ENCODE peak calls at places on chromosomes 13 and 19, in ten cellular contexts. V is GM12878, P is sigmoid colon, B is A549, J is transverse colon, R is ovary, D is stomach, K is tibial nerve, E is esophagus muscularis mucosa, O is H1. I is an unnamed sample.

GRCh38 chr19:55353803-55354697 is 469 bp downstream of the COX6B2 start:
- DNase-seq in V (no peak), P (peak), B (peak), J (peak), R (peak), D (peak), K (no peak), E (no peak), O (peak), I (no peak)

GRCh38 chr19:56146904-56147303 is 5.8 kb downstream of the ZNF444 start:
- DNase-seq in V (no peak), P (no peak), B (no peak), J (no peak), R (no peak), D (no peak), K (no peak), E (no peak), O (no peak), I (no peak)

GRCh38 chr13:112674412-112675383 is 15.1 kb upstream of the ATP11A start:
- DNase-seq in V (no peak), P (no peak), B (no peak), J (no peak), R (no peak), D (no peak), K (no peak), E (no peak), O (peak), I (peak)

GRCh38 chr13:21465710-21466160 is 6.6 kb upstream of the ZDHHC20 start:
- DNase-seq in V (no peak), P (no peak), B (no peak), J (peak), R (no peak), D (peak), K (no peak), E (no peak), O (peak), I (no peak)

GRCh38 chr13:111153977-111154332 is 38.8 kb downstream of the ARHGEF7 start:
- DNase-seq in V (no peak), P (peak), B (peak), J (peak), R (no peak), D (no peak), K (no peak), E (no peak), O (no peak), I (peak)

GRCh38 chr13:30734434-30734833 is 909 bp upstream of the ALOX5AP start:
- DNase-seq in V (no peak), P (no peak), B (no peak), J (no peak), R (no peak), D (no peak), K (no peak), E (no peak), O (no peak), I (no peak)

GRCh38 chr19:6100284-6100915 is 9.9 kb downstream of the RFX2 start:
- DNase-seq in V (no peak), P (no peak), B (no peak), J (no peak), R (no peak), D (no peak), K (no peak), E (no peak), O (no peak), I (no peak)

GRCh38 chr13:73767747-73768315 is 366.4 kb downstream of the KLF12 start:
- DNase-seq in V (no peak), P (no peak), B (no peak), J (no peak), R (no peak), D (no peak), K (no peak), E (no peak), O (no peak), I (no peak)

GRCh38 chr13:28819748-28820098 is 416 bp upstream of the MTUS2 start:
- DNase-seq in V (no peak), P (no peak), B (peak), J (peak), R (peak), D (peak), K (no peak), E (no peak), O (peak), I (no peak)

GRCh38 chr19:3687774-3688706 is 12.2 kb downstream of the PIP5K1C start:
- DNase-seq in V (no peak), P (no peak), B (no peak), J (peak), R (no peak), D (peak), K (no peak), E (no peak), O (no peak), I (no peak)

GRCh38 chr13:31818236-31818635 is 78.9 kb downstream of the RXFP2 start:
- DNase-seq in V (no peak), P (no peak), B (no peak), J (no peak), R (no peak), D (no peak), K (no peak), E (no peak), O (no peak), I (no peak)

GRCh38 chr19:30851646-30852045 is 479.5 kb downstream of the ZNF536 start:
- DNase-seq in V (no peak), P (no peak), B (no peak), J (no peak), R (no peak), D (no peak), K (no peak), E (peak), O (peak), I (no peak)

GRCh38 chr19:50998686-50999085 is 2.7 kb downstream of the KLK8 start:
- DNase-seq in V (no peak), P (no peak), B (no peak), J (no peak), R (no peak), D (no peak), K (no peak), E (no peak), O (no peak), I (no peak)

GRCh38 chr13:75507027-75508001 is 25.3 kb upstream of the TBC1D4 start:
- DNase-seq in V (no peak), P (no peak), B (no peak), J (no peak), R (no peak), D (no peak), K (no peak), E (no peak), O (no peak), I (no peak)

GRCh38 chr19:55407625-55408319 is at the start of gene UBE2S:
- DNase-seq in V (peak), P (peak), B (peak), J (peak), R (peak), D (peak), K (peak), E (peak), O (peak), I (peak)

GRCh38 chr13:37075164-37075563 is 15.7 kb upstream of the SUPT20H start:
- DNase-seq in V (no peak), P (no peak), B (no peak), J (no peak), R (no peak), D (no peak), K (no peak), E (no peak), O (no peak), I (no peak)

GRCh38 chr19:8569066-8569761 is 8.0 kb downstream of the MYO1F start:
- DNase-seq in V (peak), P (no peak), B (peak), J (peak), R (no peak), D (peak), K (no peak), E (no peak), O (no peak), I (peak)

GRCh38 chr13:76213423-76213904 is 577.3 kb downstream of the LMO7 start:
- DNase-seq in V (no peak), P (no peak), B (no peak), J (no peak), R (no peak), D (no peak), K (no peak), E (no peak), O (no peak), I (no peak)

GRCh38 chr13:64782459-64782858 is 2447.7 kb downstream of the PCDH9 start:
- DNase-seq in V (no peak), P (no peak), B (no peak), J (no peak), R (no peak), D (no peak), K (no peak), E (no peak), O (no peak), I (no peak)

GRCh38 chr13:40023608-40024577 is 368.4 kb downstream of the COG6 start:
- DNase-seq in V (no peak), P (no peak), B (no peak), J (no peak), R (no peak), D (no peak), K (no peak), E (no peak), O (no peak), I (no peak)

GRCh38 chr19:46818812-46819211 is 30.4 kb upstream of the SLC1A5 start:
- DNase-seq in V (no peak), P (no peak), B (no peak), J (no peak), R (no peak), D (no peak), K (no peak), E (no peak), O (peak), I (no peak)

GRCh38 chr13:80030491-80030890 is 310.4 kb downstream of the SPRY2 start:
- DNase-seq in V (no peak), P (no peak), B (no peak), J (peak), R (no peak), D (no peak), K (no peak), E (no peak), O (no peak), I (no peak)

GRCh38 chr13:51000058-51000457 is 90.5 kb downstream of the RNASEH2B start:
- DNase-seq in V (no peak), P (no peak), B (no peak), J (no peak), R (no peak), D (no peak), K (no peak), E (peak), O (no peak), I (no peak)

GRCh38 chr13:24606486-24607170 is 73.6 kb upstream of the ATP12A start:
- DNase-seq in V (no peak), P (no peak), B (no peak), J (no peak), R (no peak), D (no peak), K (no peak), E (no peak), O (no peak), I (no peak)

GRCh38 chr13:97274782-97275252 is 52.7 kb downstream of the MBNL2 start:
- DNase-seq in V (no peak), P (no peak), B (no peak), J (no peak), R (no peak), D (no peak), K (no peak), E (no peak), O (no peak), I (no peak)

GRCh38 chr13:77878186-77878585 is 40.4 kb downstream of the EDNRB start:
- DNase-seq in V (no peak), P (no peak), B (no peak), J (no peak), R (no peak), D (no peak), K (no peak), E (no peak), O (no peak), I (no peak)

GRCh38 chr19:906480-906879 is 6.5 kb downstream of the R3HDM4 start:
- DNase-seq in V (no peak), P (no peak), B (no peak), J (no peak), R (no peak), D (no peak), K (no peak), E (no peak), O (no peak), I (no peak)

GRCh38 chr13:37187110-37187509 is 81.6 kb upstream of the CSNK1A1L start:
- DNase-seq in V (no peak), P (no peak), B (no peak), J (no peak), R (no peak), D (no peak), K (no peak), E (no peak), O (no peak), I (no peak)

GRCh38 chr19:55086730-55087541 is 11.3 kb downstream of the EPS8L1 start:
- DNase-seq in V (no peak), P (peak), B (no peak), J (peak), R (peak), D (peak), K (peak), E (peak), O (peak), I (peak)

DNA sequence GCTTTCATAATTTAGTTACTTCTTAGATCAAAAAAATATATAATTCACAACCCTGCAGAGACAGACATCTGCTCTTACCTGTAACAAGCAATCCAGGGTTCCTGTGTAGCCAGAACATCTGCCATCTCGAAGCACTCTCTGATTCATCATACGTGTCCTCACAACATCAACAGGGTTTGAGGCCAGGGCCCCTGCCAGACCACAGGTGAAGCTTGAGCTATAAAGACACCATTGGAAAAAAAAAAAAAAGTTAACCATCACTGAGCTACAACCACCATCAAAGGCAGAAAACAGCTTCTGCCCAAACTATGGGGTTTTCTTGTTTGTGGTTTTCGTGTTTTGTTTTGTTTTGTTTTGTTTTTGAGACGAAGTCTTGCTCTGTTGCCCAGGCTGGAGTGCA is 19.3 kb downstream of the SLC25A30 start:
- DNase-seq in V (no peak), P (no peak), B (no peak), J (no peak), R (no peak), D (no peak), K (no peak), E (no peak), O (no peak), I (no peak)
- TF ChIP-seq EP300 in V (no peak), P (no peak), B (no peak), J (no peak), R (no peak), D (no peak), K (no peak), E (no peak), O (no peak), I (no peak)

DNA sequence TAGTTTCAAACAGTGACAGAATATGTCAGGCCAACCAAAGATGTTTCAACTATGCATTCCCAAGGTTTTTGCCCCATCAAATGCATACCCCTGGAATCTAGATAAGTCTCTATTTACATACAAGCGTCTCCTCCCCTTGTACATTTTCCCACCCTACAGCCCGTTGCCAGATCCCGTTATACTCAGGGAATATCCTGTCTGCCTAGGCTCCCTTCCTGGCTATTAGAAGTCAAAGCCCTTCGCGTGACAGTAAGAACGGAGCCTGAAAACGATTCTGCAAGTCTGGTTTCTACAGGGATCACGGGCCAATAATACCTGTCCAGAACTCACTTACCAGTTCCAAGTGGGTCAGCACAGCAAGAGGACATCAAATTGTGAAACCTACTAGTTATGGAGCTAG is 134.8 kb downstream of the LACC1 start:
- DNase-seq in V (no peak), P (no peak), B (no peak), J (no peak), R (no peak), D (no peak), K (no peak), E (no peak), O (no peak), I (no peak)
- H3K27ac ChIP-seq in V (no peak), P (no peak), B (no peak), J (peak), R (no peak), D (no peak), K (no peak), E (no peak), O (no peak), I (no peak)

GRCh38 chr19:19619121-19619848 is 798 bp upstream of the PBX4 start:
- DNase-seq in V (no peak), P (no peak), B (no peak), J (no peak), R (no peak), D (no peak), K (no peak), E (no peak), O (no peak), I (no peak)

GRCh38 chr19:19619849-19620210 is 1.3 kb upstream of the PBX4 start:
- DNase-seq in V (no peak), P (no peak), B (no peak), J (no peak), R (no peak), D (no peak), K (no peak), E (no peak), O (no peak), I (no peak)

GRCh38 chr19:19623383-19623782 is 4.6 kb downstream of the LPAR2 start:
- DNase-seq in V (no peak), P (no peak), B (no peak), J (no peak), R (no peak), D (no peak), K (no peak), E (no peak), O (no peak), I (no peak)

GRCh38 chr19:19615086-19615485 is 3.4 kb downstream of the PBX4 start:
- DNase-seq in V (no peak), P (no peak), B (no peak), J (no peak), R (no peak), D (no peak), K (no peak), E (no peak), O (no peak), I (no peak)

GRCh38 chr19:19618384-19619051 is at the start of gene PBX4:
- DNase-seq in V (peak), P (peak), B (peak), J (peak), R (peak), D (peak), K (peak), E (peak), O (peak), I (peak)
- TF ChIP-seq POLR2A in V (peak), P (no peak), B (no peak), J (peak), R (no peak), D (no peak), K (peak), E (no peak), O (no peak), I (no peak)

GRCh38 chr13:100128373-100128772 is 39.5 kb downstream of the PCCA start:
- DNase-seq in V (no peak), P (no peak), B (peak), J (no peak), R (no peak), D (no peak), K (no peak), E (no peak), O (no peak), I (no peak)
- TF ChIP-seq EP300 in V (no peak), P (no peak), B (no peak), J (no peak), R (no peak), D (no peak), K (no peak), E (no peak), O (no peak), I (no peak)

GRCh38 chr19:18537431-18537830 is 5.9 kb downstream of the FKBP8 start:
- DNase-seq in V (no peak), P (no peak), B (no peak), J (no peak), R (no peak), D (no peak), K (no peak), E (no peak), O (no peak), I (no peak)
- H3K27ac ChIP-seq in V (no peak), P (no peak), B (no peak), J (no peak), R (no peak), D (no peak), K (no peak), E (no peak), O (no peak), I (no peak)

DNA sequence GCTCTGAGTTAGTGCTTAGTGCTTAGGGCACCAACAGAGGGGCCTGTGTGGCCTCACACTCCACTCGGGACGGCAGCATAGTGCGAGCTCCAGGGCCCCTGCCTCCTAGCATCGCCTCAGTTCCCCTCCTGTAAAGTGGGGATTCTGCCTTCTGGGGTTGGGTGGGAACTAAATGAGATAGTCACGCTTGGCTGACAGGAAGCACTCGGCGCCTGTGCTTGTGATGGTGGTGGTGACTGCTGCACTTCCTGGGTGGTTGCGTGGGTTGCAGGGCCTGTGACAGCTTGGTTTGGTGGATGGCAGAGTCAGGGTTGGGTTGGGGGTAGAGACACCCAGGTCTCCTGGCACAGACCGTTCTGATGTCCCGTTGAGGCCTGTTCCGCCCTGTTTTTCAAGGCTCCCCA is 7.7 kb downstream of the PLEKHF1 start:
- DNase-seq in V (peak), P (peak), B (no peak), J (peak), R (no peak), D (peak), K (no peak), E (no peak), O (no peak), I (no peak)
- TF ChIP-seq POLR2A in V (peak), P (no peak), B (no peak), J (no peak), R (no peak), D (no peak), K (no peak), E (no peak), O (no peak), I (no peak)